ENCODE peak calls at places on chromosome 18, in seven cellular contexts. D is NAMALWA, F is C1 segment of cervical spinal cord, J is mesenteric fat pad, Z is ovary, M is fibroblast of mammary gland, O is AG04449. K is an unnamed sample.

GRCh38 chr18:22983175-22983574 is 50.0 kb downstream of the RBBP8 start:
- DNase-seq in D (peak), F (no peak), J (no peak), Z (no peak), M (peak), O (no peak), K (no peak)

GRCh38 chr18:79905993-79906392 is 45.5 kb downstream of the SLC66A2 start:
- DNase-seq in D (no peak), F (no peak), J (no peak), Z (no peak), M (no peak), O (no peak), K (no peak)

GRCh38 chr18:10113156-10114022 is 199.6 kb downstream of the VAPA start:
- DNase-seq in D (no peak), F (no peak), J (no peak), Z (no peak), M (peak), O (no peak), K (no peak)

GRCh38 chr18:72208920-72209676 is 335.0 kb downstream of the CBLN2 start:
- DNase-seq in D (no peak), F (no peak), J (no peak), Z (no peak), M (no peak), O (no peak), K (no peak)

GRCh38 chr18:60755134-60755533 is 382.6 kb upstream of the MC4R start:
- DNase-seq in D (no peak), F (no peak), J (no peak), Z (no peak), M (no peak), O (no peak), K (no peak)

GRCh38 chr18:55444496-55444895 is 143.5 kb downstream of the TCF4 start:
- DNase-seq in D (no peak), F (no peak), J (no peak), Z (no peak), M (no peak), O (no peak), K (no peak)

GRCh38 chr18:35158728-35159443 is 81.9 kb upstream of the ZNF397 start:
- DNase-seq in D (peak), F (no peak), J (no peak), Z (no peak), M (no peak), O (no peak), K (no peak)

GRCh38 chr18:30730915-30731314 is 311.6 kb downstream of the DSC3 start:
- DNase-seq in D (no peak), F (no peak), J (no peak), Z (no peak), M (no peak), O (no peak), K (no peak)

GRCh38 chr18:45571714-45572113 is 43.6 kb upstream of the SLC14A2 start:
- DNase-seq in D (peak), F (no peak), J (no peak), Z (no peak), M (no peak), O (no peak), K (peak)

GRCh38 chr18:58239879-58240278 is 195.9 kb downstream of the NEDD4L start:
- DNase-seq in D (no peak), F (peak), J (no peak), Z (no peak), M (peak), O (no peak), K (no peak)

GRCh38 chr18:49359732-49360444 is 100.6 kb downstream of the DYM start:
- DNase-seq in D (peak), F (no peak), J (no peak), Z (no peak), M (peak), O (peak), K (no peak)

GRCh38 chr18:6747646-6748045 is 18.1 kb downstream of the ARHGAP28 start:
- DNase-seq in D (no peak), F (no peak), J (no peak), Z (no peak), M (peak), O (peak), K (no peak)

GRCh38 chr18:55365342-55365741 is 222.7 kb downstream of the TCF4 start:
- DNase-seq in D (no peak), F (no peak), J (no peak), Z (no peak), M (no peak), O (no peak), K (no peak)

GRCh38 chr18:58178476-58178875 is 134.4 kb downstream of the NEDD4L start:
- DNase-seq in D (no peak), F (no peak), J (no peak), Z (no peak), M (no peak), O (no peak), K (no peak)

GRCh38 chr18:13269599-13270011 is 51.0 kb downstream of the LDLRAD4 start:
- DNase-seq in D (no peak), F (peak), J (peak), Z (no peak), M (no peak), O (no peak), K (no peak)

GRCh38 chr18:46426311-46427047 is 230.5 kb downstream of the LOXHD1 start:
- DNase-seq in D (no peak), F (no peak), J (no peak), Z (no peak), M (no peak), O (no peak), K (no peak)

GRCh38 chr18:37533647-37534565 is 31.7 kb downstream of the CELF4 start:
- DNase-seq in D (no peak), F (peak), J (no peak), Z (no peak), M (no peak), O (no peak), K (no peak)

GRCh38 chr18:23240609-23240930 is 105.3 kb downstream of the CABLES1 start:
- DNase-seq in D (peak), F (no peak), J (no peak), Z (no peak), M (no peak), O (no peak), K (no peak)

GRCh38 chr18:79942786-79943607 is 8.5 kb downstream of the SLC66A2 start:
- DNase-seq in D (no peak), F (no peak), J (peak), Z (no peak), M (no peak), O (no peak), K (no peak)

GRCh38 chr18:38900445-38900844 is 1334.8 kb upstream of the CELF4 start:
- DNase-seq in D (no peak), F (no peak), J (no peak), Z (no peak), M (no peak), O (no peak), K (no peak)

GRCh38 chr18:9741461-9741820 is 33.3 kb downstream of the RAB31 start:
- DNase-seq in D (no peak), F (no peak), J (no peak), Z (no peak), M (no peak), O (no peak), K (no peak)

GRCh38 chr18:47898055-47898454 is 32.4 kb downstream of the SMAD2 start:
- DNase-seq in D (no peak), F (no peak), J (no peak), Z (no peak), M (no peak), O (no peak), K (no peak)

GRCh38 chr18:58831610-58832009 is 33.1 kb upstream of the ZNF532 start:
- DNase-seq in D (no peak), F (no peak), J (no peak), Z (no peak), M (peak), O (no peak), K (no peak)

GRCh38 chr18:12694032-12694431 is 8.5 kb downstream of the CEP76 start:
- DNase-seq in D (no peak), F (no peak), J (no peak), Z (no peak), M (no peak), O (no peak), K (no peak)

GRCh38 chr18:72114801-72115594 is 429.1 kb downstream of the CBLN2 start:
- DNase-seq in D (no peak), F (no peak), J (no peak), Z (no peak), M (no peak), O (no peak), K (no peak)

GRCh38 chr18:10661333-10661732 is 135.5 kb downstream of the NAPG start:
- DNase-seq in D (no peak), F (no peak), J (no peak), Z (no peak), M (peak), O (no peak), K (no peak)

GRCh38 chr18:48163184-48164095 is 233.0 kb upstream of the SMAD2 start:
- DNase-seq in D (no peak), F (no peak), J (peak), Z (no peak), M (no peak), O (no peak), K (no peak)

GRCh38 chr18:35409921-35410320 is 32.8 kb upstream of the ZNF396 start:
- DNase-seq in D (peak), F (no peak), J (no peak), Z (no peak), M (no peak), O (no peak), K (no peak)

GRCh38 chr18:49274188-49274714 is 186.2 kb downstream of the DYM start:
- DNase-seq in D (no peak), F (no peak), J (no peak), Z (no peak), M (peak), O (no peak), K (no peak)

GRCh38 chr18:52499646-52500045 is 159.6 kb downstream of the DCC start:
- DNase-seq in D (no peak), F (no peak), J (no peak), Z (no peak), M (peak), O (peak), K (no peak)

GRCh38 chr18:8121942-8122480 is 487.2 kb upstream of the RAB12 start:
- DNase-seq in D (no peak), F (no peak), J (no peak), Z (no peak), M (peak), O (peak), K (no peak)

GRCh38 chr18:3294435-3295080 is 32.6 kb downstream of the MYL12B start:
- DNase-seq in D (no peak), F (no peak), J (no peak), Z (no peak), M (peak), O (no peak), K (no peak)

GRCh38 chr18:59721214-59721613 is 24.0 kb upstream of the CCBE1 start:
- DNase-seq in D (no peak), F (no peak), J (no peak), Z (no peak), M (no peak), O (no peak), K (no peak)

GRCh38 chr18:70659026-70659726 is 370.3 kb downstream of the SOCS6 start:
- DNase-seq in D (no peak), F (no peak), J (no peak), Z (no peak), M (peak), O (no peak), K (no peak)

GRCh38 chr18:79257480-79257879 is 138.2 kb upstream of the NFATC1 start:
- DNase-seq in D (no peak), F (no peak), J (no peak), Z (no peak), M (no peak), O (no peak), K (no peak)

GRCh38 chr18:3679254-3679653 is 229.3 kb downstream of the TGIF1 start:
- DNase-seq in D (no peak), F (no peak), J (no peak), Z (no peak), M (no peak), O (no peak), K (no peak)

GRCh38 chr18:59272971-59273935 is at the start of gene RAX:
- DNase-seq in D (peak), F (no peak), J (no peak), Z (no peak), M (peak), O (no peak), K (peak)

GRCh38 chr18:24408496-24408895 is 10.9 kb upstream of the OSBPL1A start:
- DNase-seq in D (no peak), F (no peak), J (no peak), Z (no peak), M (no peak), O (no peak), K (no peak)

K was measured in glutamatergic neuron.